ENCODE peak calls at places on chromosomes 6 and 20, in four cellular contexts. One of them, this sample, is unnamed.

GRCh38 chr6:18601515-18602035 is 214.4 kb downstream of the RNF144B start:
- DNase-seq in GM12891: no peak
- DNase-seq in HepG2: no peak
- DNase-seq in GM12878: no peak
- DNase-seq in this sample: no peak

GRCh38 chr6:118812972-118813371 is 81.0 kb upstream of the ASF1A start:
- DNase-seq in GM12878: no peak
- DNase-seq in GM12891: no peak
- DNase-seq in HepG2: no peak
- DNase-seq in this sample: no peak

GRCh38 chr6:170205534-170206316 is 85.2 kb downstream of the DLL1 start:
- DNase-seq in GM12878: no peak
- DNase-seq in GM12891: no peak
- DNase-seq in HepG2: no peak
- DNase-seq in this sample: no peak

GRCh38 chr6:154579046-154579823 is 68.8 kb upstream of the CNKSR3 start:
- DNase-seq in GM12878: no peak
- DNase-seq in HepG2: no peak
- DNase-seq in GM12891: no peak
- DNase-seq in this sample: no peak

GRCh38 chr20:46720776-46721425 is 11.5 kb downstream of the SLC2A10 start:
- DNase-seq in GM12891: no peak
- DNase-seq in GM12878: no peak
- DNase-seq in HepG2: no peak
- DNase-seq in this sample: no peak

GRCh38 chr6:46323966-46324622 is 153.3 kb upstream of the ENPP5 start:
- DNase-seq in GM12878: no peak
- DNase-seq in HepG2: no peak
- DNase-seq in GM12891: no peak
- DNase-seq in this sample: no peak

GRCh38 chr20:57061058-57061900 is 205.2 kb downstream of the BMP7 start:
- DNase-seq in GM12891: no peak
- DNase-seq in HepG2: no peak
- DNase-seq in GM12878: no peak
- DNase-seq in this sample: no peak

GRCh38 chr6:109053285-109053684 is 41.4 kb downstream of the SESN1 start:
- DNase-seq in GM12891: no peak
- DNase-seq in HepG2: no peak
- DNase-seq in GM12878: no peak
- DNase-seq in this sample: no peak

GRCh38 chr6:82022614-82023102 is 224.9 kb downstream of the IBTK start:
- DNase-seq in HepG2: peak
- DNase-seq in GM12878: no peak
- DNase-seq in GM12891: no peak
- DNase-seq in this sample: no peak
- TF ChIP-seq POLR2AphosphoS5 in HepG2: no peak
- TF ChIP-seq POLR2AphosphoS5 in GM12878: no peak
- TF ChIP-seq POLR2AphosphoS5 in GM12891: no peak
- TF ChIP-seq POLR2AphosphoS5 in this sample: no peak

GRCh38 chr20:31602430-31602778 is 2.7 kb upstream of the ID1 start:
- DNase-seq in GM12891: no peak
- DNase-seq in GM12878: no peak
- DNase-seq in HepG2: no peak
- DNase-seq in this sample: no peak

GRCh38 chr20:31604567-31605030 is 490 bp upstream of the ID1 start:
- DNase-seq in GM12878: no peak
- DNase-seq in GM12891: no peak
- DNase-seq in HepG2: peak
- DNase-seq in this sample: no peak

GRCh38 chr20:31605031-31605901 is at the start of gene ID1:
- DNase-seq in HepG2: peak
- DNase-seq in GM12891: peak
- DNase-seq in GM12878: no peak
- DNase-seq in this sample: peak

GRCh38 chr20:31603822-31604566 is 1.1 kb upstream of the ID1 start:
- DNase-seq in GM12878: peak
- DNase-seq in GM12891: peak
- DNase-seq in HepG2: peak
- DNase-seq in this sample: peak

GRCh38 chr20:31602779-31603441 is 2.2 kb upstream of the ID1 start:
- DNase-seq in GM12891: no peak
- DNase-seq in HepG2: peak
- DNase-seq in GM12878: peak
- DNase-seq in this sample: no peak
- TF ChIP-seq TAF1 in GM12891: no peak
- TF ChIP-seq TAF1 in HepG2: no peak
- TF ChIP-seq TAF1 in GM12878: no peak
- TF ChIP-seq TAF1 in this sample: no peak

GRCh38 chr20:62875419-62876355 is 14.1 kb upstream of the TCFL5 start:
- DNase-seq in GM12891: no peak
- DNase-seq in GM12878: no peak
- DNase-seq in HepG2: peak
- DNase-seq in this sample: no peak
- TF ChIP-seq POLR2A in GM12891: no peak
- TF ChIP-seq POLR2A in GM12878: no peak
- TF ChIP-seq POLR2A in HepG2: peak
- TF ChIP-seq POLR2A in this sample: no peak

DNA sequence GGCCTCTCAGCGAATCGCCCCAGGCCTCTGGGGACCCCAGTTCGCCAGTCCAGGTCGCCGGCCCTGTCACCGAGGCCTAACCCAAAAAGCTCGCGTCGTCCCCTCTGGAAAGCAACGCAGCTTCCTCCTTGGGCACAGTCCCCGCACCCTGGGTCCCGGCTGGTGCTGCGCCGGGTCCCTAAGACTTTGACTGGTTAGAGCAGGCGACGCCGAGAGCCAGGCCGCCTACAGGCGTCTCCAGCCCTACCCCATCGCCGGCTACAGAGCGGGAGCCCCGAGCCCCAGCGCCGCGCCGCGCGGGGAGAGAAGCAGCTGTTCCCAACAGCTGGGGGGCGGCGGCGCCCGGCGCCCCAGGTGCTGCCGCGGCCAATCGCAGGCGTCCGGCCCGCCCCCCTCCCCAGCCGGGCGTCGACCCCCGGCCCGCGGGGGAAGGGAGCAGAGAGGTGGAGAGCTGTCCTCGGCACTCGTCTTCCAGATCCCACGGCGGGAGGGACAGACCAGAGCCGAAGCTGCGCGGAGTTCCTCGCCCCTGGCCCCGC is 540 bp upstream of the RBM24 start:
- DNase-seq in GM12878: no peak
- DNase-seq in GM12891: peak
- DNase-seq in HepG2: no peak
- DNase-seq in this sample: no peak
- TF ChIP-seq POLR2AphosphoS5 in GM12878: no peak
- TF ChIP-seq POLR2AphosphoS5 in GM12891: no peak
- TF ChIP-seq POLR2AphosphoS5 in HepG2: no peak
- TF ChIP-seq POLR2AphosphoS5 in this sample: no peak

GRCh38 chr6:73314577-73315492 is 39.2 kb downstream of the DPPA5 start:
- DNase-seq in GM12891: no peak
- DNase-seq in GM12878: no peak
- DNase-seq in HepG2: no peak
- DNase-seq in this sample: no peak
- TF ChIP-seq TAF1 in GM12891: no peak
- TF ChIP-seq TAF1 in GM12878: no peak
- TF ChIP-seq TAF1 in HepG2: no peak
- TF ChIP-seq TAF1 in this sample: no peak

GRCh38 chr20:2103454-2104153 is 2.0 kb downstream of the STK35 start:
- DNase-seq in GM12878: no peak
- DNase-seq in HepG2: peak
- DNase-seq in GM12891: no peak
- DNase-seq in this sample: no peak
- TF ChIP-seq POLR2A in GM12878: no peak
- TF ChIP-seq POLR2A in HepG2: no peak
- TF ChIP-seq POLR2A in GM12891: no peak
- TF ChIP-seq POLR2A in this sample: no peak

GRCh38 chr6:113847435-113847834 is 9.7 kb upstream of the MARCKS start:
- DNase-seq in HepG2: no peak
- DNase-seq in GM12891: no peak
- DNase-seq in GM12878: no peak
- DNase-seq in this sample: no peak

GRCh38 chr6:113837170-113837569 is 20.0 kb upstream of the MARCKS start:
- DNase-seq in GM12878: no peak
- DNase-seq in GM12891: no peak
- DNase-seq in HepG2: no peak
- DNase-seq in this sample: no peak

GRCh38 chr6:113843500-113844068 is 13.6 kb upstream of the MARCKS start:
- DNase-seq in HepG2: no peak
- DNase-seq in GM12891: no peak
- DNase-seq in GM12878: no peak
- DNase-seq in this sample: no peak

GRCh38 chr6:113842165-113842564 is 15.0 kb upstream of the MARCKS start:
- DNase-seq in GM12878: no peak
- DNase-seq in GM12891: no peak
- DNase-seq in HepG2: no peak
- DNase-seq in this sample: no peak
- TF ChIP-seq POLR2AphosphoS5 in GM12878: no peak
- TF ChIP-seq POLR2AphosphoS5 in GM12891: no peak
- TF ChIP-seq POLR2AphosphoS5 in HepG2: no peak
- TF ChIP-seq POLR2AphosphoS5 in this sample: no peak